ENCODE peak calls at places on chromosomes 6 and 20, in five cellular contexts. C, G, K, B and U are unnamed samples.

GRCh38 chr20:50341050-50341449 is 150.4 kb downstream of the CEBPB start:
- DNase-seq in C (no peak), G (no peak), K (no peak), B (no peak), U (no peak)

GRCh38 chr20:62925420-62926228 is 681 bp downstream of the DIDO1 start:
- DNase-seq in C (no peak), G (no peak), K (no peak), B (no peak), U (peak)

GRCh38 chr6:150667977-150668716 is 68.5 kb downstream of the PLEKHG1 start:
- DNase-seq in C (peak), G (peak), K (peak), B (peak), U (no peak)

GRCh38 chr20:17807670-17808069 is 107.9 kb downstream of the BANF2 start:
- DNase-seq in C (no peak), G (no peak), K (no peak), B (no peak), U (no peak)

GRCh38 chr20:23047738-23048214 is 1.7 kb downstream of the THBD start:
- DNase-seq in C (no peak), G (no peak), K (no peak), B (no peak), U (no peak)

GRCh38 chr6:44224978-44225330 is 1.6 kb downstream of the SLC29A1 start:
- DNase-seq in C (no peak), G (no peak), K (no peak), B (no peak), U (no peak)

GRCh38 chr6:8183266-8183665 is 80.9 kb upstream of the EEF1E1 start:
- DNase-seq in C (no peak), G (no peak), K (no peak), B (no peak), U (no peak)

GRCh38 chr6:169624785-169625184 is 77.0 kb downstream of the WDR27 start:
- DNase-seq in C (no peak), G (no peak), K (no peak), B (no peak), U (no peak)

GRCh38 chr20:63696311-63696627 is 183 bp upstream of the TNFRSF6B start:
- DNase-seq in C (no peak), G (no peak), K (no peak), B (no peak), U (no peak)

GRCh38 chr20:47568019-47568418 is 66.3 kb downstream of the NCOA3 start:
- DNase-seq in C (peak), G (peak), K (no peak), B (no peak), U (no peak)

GRCh38 chr20:61385316-61385715 is 133.3 kb downstream of the CDH4 start:
- DNase-seq in C (no peak), G (no peak), K (no peak), B (no peak), U (no peak)

GRCh38 chr6:93423542-93423941 is 4.2 kb upstream of the EPHA7 start:
- DNase-seq in C (no peak), G (no peak), K (peak), B (peak), U (peak)

GRCh38 chr6:139597781-139598368 is 223.4 kb upstream of the CITED2 start:
- DNase-seq in C (no peak), G (peak), K (no peak), B (no peak), U (no peak)

GRCh38 chr6:95266537-95267258 is 310.6 kb upstream of the MANEA start:
- DNase-seq in C (no peak), G (no peak), K (no peak), B (no peak), U (no peak)

GRCh38 chr20:44618318-44618731 is 33.2 kb downstream of the ADA start:
- DNase-seq in C (no peak), G (no peak), K (no peak), B (no peak), U (no peak)

GRCh38 chr6:4561773-4562172 is 214.4 kb upstream of the CDYL start:
- DNase-seq in C (no peak), G (no peak), K (no peak), B (no peak), U (no peak)

GRCh38 chr6:20652691-20653479 is 118.6 kb downstream of the CDKAL1 start:
- DNase-seq in C (peak), G (no peak), K (no peak), B (no peak), U (no peak)

GRCh38 chr6:36980876-36981619 is 4.9 kb downstream of the MTCH1 start:
- DNase-seq in C (no peak), G (no peak), K (peak), B (no peak), U (no peak)

GRCh38 chr6:143579703-143580102 is 68.2 kb upstream of the FUCA2 start:
- DNase-seq in C (no peak), G (no peak), K (no peak), B (no peak), U (no peak)

GRCh38 chr6:163536770-163537169 is 122.3 kb downstream of the QKI start:
- DNase-seq in C (no peak), G (no peak), K (no peak), B (no peak), U (no peak)

GRCh38 chr6:158737710-158738615 is 81.2 kb downstream of the EZR start:
- DNase-seq in C (no peak), G (no peak), K (no peak), B (no peak), U (no peak)

GRCh38 chr6:30447237-30447636 is 42.1 kb upstream of the HLA-E start:
- DNase-seq in C (no peak), G (no peak), K (no peak), B (peak), U (peak)

GRCh38 chr6:137799950-137800568 is 67.0 kb upstream of the TNFAIP3 start:
- DNase-seq in C (no peak), G (peak), K (peak), B (no peak), U (peak)

GRCh38 chr6:118750143-118750542 is 98.8 kb upstream of the CEP85L start:
- DNase-seq in C (no peak), G (no peak), K (peak), B (no peak), U (no peak)

GRCh38 chr6:98498891-98499290 is 335.5 kb upstream of the POU3F2 start:
- DNase-seq in C (no peak), G (no peak), K (no peak), B (no peak), U (no peak)

GRCh38 chr6:108168501-108168979 is 2.7 kb downstream of the NR2E1 start:
- DNase-seq in C (no peak), G (no peak), K (no peak), B (peak), U (no peak)

GRCh38 chr6:127918506-127919427 is 17.9 kb upstream of the THEMIS start:
- DNase-seq in C (no peak), G (no peak), K (no peak), B (no peak), U (no peak)

GRCh38 chr6:43716099-43716498 is 28.5 kb upstream of the MRPS18A start:
- DNase-seq in C (no peak), G (no peak), K (peak), B (no peak), U (no peak)